ENCODE peak calls at places on chromosome 1, in eight cellular contexts. T, R, A, G, O, Y, Q and H are unnamed samples.

GRCh38 chr1:1890506-1891348 is at the start of gene GNB1:
- DNase-seq in T (peak; percentile 77), R (peak; percentile 86), A (peak; percentile 86), G (peak; percentile 83), O (peak; percentile 98), Y (peak; percentile 73), Q (peak; percentile 89), H (peak; percentile 88)

GRCh38 chr1:23066075-23066474 is 46.8 kb downstream of the KDM1A start:
- DNase-seq in T (no peak), R (no peak), A (no peak), G (no peak), O (no peak), Y (no peak), Q (no peak), H (no peak)

GRCh38 chr1:151945725-151946365 is 36.5 kb upstream of the THEM4 start:
- DNase-seq in T (peak; percentile 62), R (peak; percentile 93), A (peak; percentile 98), G (no peak), O (peak; percentile 20), Y (peak; percentile 87), Q (peak; percentile 16), H (no peak)

GRCh38 chr1:154661110-154661509 is 53.1 kb upstream of the ADAR start:
- DNase-seq in T (no peak), R (no peak), A (no peak), G (no peak), O (no peak), Y (peak; percentile 44), Q (no peak), H (no peak)

GRCh38 chr1:54110991-54111390 is 41.8 kb downstream of the CDCP2 start:
- DNase-seq in T (no peak), R (no peak), A (no peak), G (no peak), O (no peak), Y (peak; percentile 20), Q (no peak), H (no peak)

GRCh38 chr1:202349263-202349928 is 897 bp downstream of the PPP1R12B start:
- DNase-seq in T (no peak), R (no peak), A (peak; percentile 79), G (no peak), O (no peak), Y (no peak), Q (no peak), H (no peak)

GRCh38 chr1:185719021-185719420 is 15.2 kb upstream of the HMCN1 start:
- DNase-seq in T (no peak), R (no peak), A (peak; percentile 99), G (no peak), O (no peak), Y (peak; percentile 61), Q (no peak), H (no peak)

GRCh38 chr1:225778412-225778669 is 715 bp downstream of the SRP9 start:
- DNase-seq in T (no peak), R (no peak), A (no peak), G (no peak), O (no peak), Y (no peak), Q (no peak), H (no peak)

GRCh38 chr1:209155556-209155955 is 428.0 kb upstream of the CAMK1G start:
- DNase-seq in T (no peak), R (no peak), A (no peak), G (no peak), O (no peak), Y (peak; percentile 55), Q (no peak), H (no peak)

GRCh38 chr1:1318131-1318652 is 6.3 kb downstream of the INTS11 start:
- DNase-seq in T (no peak), R (peak; percentile 77), A (peak; percentile 97), G (no peak), O (no peak), Y (no peak), Q (no peak), H (no peak)

GRCh38 chr1:53893999-53894636 is at the start of gene DIO1:
- DNase-seq in T (no peak), R (no peak), A (no peak), G (no peak), O (no peak), Y (peak; percentile 61), Q (no peak), H (no peak)

DNA sequence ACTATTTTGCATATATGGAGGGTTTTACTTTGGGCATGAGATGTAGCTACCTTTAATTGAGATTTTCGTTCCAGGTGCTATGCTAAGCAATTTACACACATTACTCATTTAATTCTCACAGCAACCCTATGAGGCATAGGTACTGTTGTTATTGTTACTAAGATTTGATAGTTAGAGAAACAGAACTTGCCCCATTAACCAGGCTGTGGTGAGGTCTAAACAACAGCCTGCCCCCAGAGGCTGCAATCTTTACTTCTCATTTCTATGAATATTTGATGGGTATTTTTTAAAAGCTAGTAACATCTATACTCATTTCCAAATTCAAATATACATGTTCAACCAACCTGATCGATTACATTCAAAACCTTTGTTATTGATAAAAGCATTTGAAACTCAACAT is 155.6 kb downstream of the GALNT2 start:
- DNase-seq in T (no peak), R (no peak), A (peak; percentile 41), G (no peak), O (no peak), Y (no peak), Q (no peak), H (no peak)
- TF ChIP-seq CTCF in T (no peak), R (no peak), A (peak; percentile 34), G (no peak), O (peak; percentile 18), Y (no peak), Q (peak; percentile 14), H (no peak)

DNA sequence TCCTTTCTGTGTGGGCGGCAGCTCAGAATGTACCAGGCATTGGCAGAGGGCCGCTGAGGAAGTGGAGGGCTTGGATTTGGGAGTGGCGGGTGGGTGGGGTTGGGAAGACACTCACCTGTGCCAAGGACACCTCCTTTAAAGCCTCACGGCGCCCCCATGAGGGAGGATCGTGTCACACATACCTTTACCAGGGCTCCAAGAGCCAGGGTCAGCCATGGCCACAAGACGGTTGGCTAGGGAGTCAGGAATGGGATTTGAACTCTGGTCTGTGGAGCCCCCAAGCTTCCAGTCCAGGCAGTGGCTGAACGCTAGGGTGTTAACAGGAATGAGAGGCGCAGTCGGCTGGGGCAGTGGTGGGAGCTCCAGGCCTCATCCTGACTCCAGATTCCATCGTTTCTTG is 4.6 kb downstream of the NBL1 start:
- DNase-seq in T (no peak), R (peak; percentile 90), A (peak; percentile 52), G (no peak), O (no peak), Y (peak; percentile 93), Q (no peak), H (no peak)
- TF ChIP-seq CTCF in T (no peak), R (peak; percentile 32), A (peak; percentile 22), G (no peak), O (peak; percentile 25), Y (peak; percentile 76), Q (no peak), H (no peak)

GRCh38 chr1:6353605-6353947 is 40.0 kb downstream of the ACOT7 start:
- DNase-seq in T (no peak), R (no peak), A (no peak), G (no peak), O (no peak), Y (no peak), Q (no peak), H (no peak)
- TF ChIP-seq CTCF in T (no peak), R (no peak), A (no peak), G (no peak), O (no peak), Y (no peak), Q (no peak), H (no peak)

GRCh38 chr1:39087109-39087834 is 61.1 kb downstream of the NDUFS5 start:
- DNase-seq in T (no peak), R (no peak), A (peak; percentile 89), G (no peak), O (peak; percentile 14), Y (no peak), Q (no peak), H (no peak)

GRCh38 chr1:39089811-39090519 is 63.8 kb downstream of the NDUFS5 start:
- DNase-seq in T (no peak), R (no peak), A (peak; percentile 23), G (no peak), O (no peak), Y (no peak), Q (no peak), H (no peak)

GRCh38 chr1:39086386-39087108 is 60.4 kb downstream of the NDUFS5 start:
- DNase-seq in T (no peak), R (no peak), A (peak; percentile 68), G (no peak), O (peak; percentile 15), Y (no peak), Q (no peak), H (no peak)

GRCh38 chr1:39090757-39091156 is 64.6 kb downstream of the NDUFS5 start:
- DNase-seq in T (no peak), R (no peak), A (no peak), G (no peak), O (no peak), Y (no peak), Q (no peak), H (no peak)

DNA sequence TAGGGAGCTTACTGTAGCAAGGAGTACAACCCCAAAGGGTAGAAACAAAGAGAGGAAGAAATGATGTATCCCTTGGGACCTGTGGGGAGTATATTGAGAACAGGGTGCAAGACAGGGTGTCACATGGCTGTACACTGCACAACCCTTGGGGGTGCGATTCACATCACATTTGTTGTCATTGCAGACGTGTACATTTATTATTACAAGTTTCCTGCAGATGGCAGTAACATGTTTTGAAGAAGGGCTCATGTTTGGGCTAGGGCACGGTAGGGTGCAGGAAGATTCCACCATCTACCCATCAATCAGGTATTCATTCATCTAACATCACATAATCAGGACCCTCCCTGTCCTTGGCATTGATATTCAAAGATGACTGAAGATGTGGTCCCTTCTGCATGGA is 62.5 kb downstream of the NDUFS5 start:
- DNase-seq in T (no peak), R (no peak), A (no peak), G (no peak), O (no peak), Y (no peak), Q (no peak), H (no peak)
- TF ChIP-seq CTCF in T (no peak), R (no peak), A (no peak), G (no peak), O (no peak), Y (no peak), Q (no peak), H (no peak)

DNA sequence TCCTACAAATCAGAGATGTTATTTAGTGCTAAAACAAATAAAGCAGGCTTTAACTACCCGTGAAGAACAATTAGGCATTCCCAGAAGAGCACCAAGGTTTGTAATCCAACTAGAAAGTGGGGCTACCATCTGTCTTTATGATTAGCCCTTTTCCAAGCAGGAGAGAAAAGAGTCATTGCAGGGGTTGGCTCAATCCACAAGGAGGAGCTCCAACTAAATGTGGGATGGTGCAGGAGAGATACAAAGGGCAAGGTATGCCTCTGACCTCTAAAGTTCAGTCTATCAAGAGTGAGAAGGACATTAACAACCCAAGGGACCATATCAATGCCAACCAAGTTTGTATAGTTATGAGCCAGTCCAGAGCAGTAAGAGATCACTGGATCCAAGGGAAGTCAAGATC is 382.7 kb upstream of the DUSP10 start:
- DNase-seq in T (no peak), R (no peak), A (peak; percentile 7), G (no peak), O (no peak), Y (no peak), Q (no peak), H (no peak)
- TF ChIP-seq CTCF in T (no peak), R (no peak), A (peak; percentile 49), G (peak; percentile 39), O (peak; percentile 8), Y (peak; percentile 75), Q (peak; percentile 15), H (no peak)